ENCODE peak calls at places on chromosomes 13 and 19, in seven cellular contexts. G is SK-N-SH, R is stomach, K is spleen, F is HepG2, N is transverse colon, O is endothelial cell of umbilical vein. B is an unnamed sample.

GRCh38 chr13:72198967-72199601 is 332.1 kb upstream of the DACH1 start:
- DNase-seq in R (no peak), N (no peak), O (no peak), F (peak), G (no peak), K (no peak), B (no peak)

GRCh38 chr13:35812730-35813129 is 318.5 kb downstream of the DCLK1 start:
- DNase-seq in O (no peak), F (no peak), R (no peak), K (no peak), G (no peak), N (no peak), B (no peak)

GRCh38 chr13:34698953-34699352 is 243.1 kb upstream of the NBEA start:
- DNase-seq in G (no peak), O (no peak), K (no peak), N (no peak), F (no peak), R (no peak), B (no peak)

GRCh38 chr19:30448386-30449130 is 76.4 kb downstream of the ZNF536 start:
- DNase-seq in G (no peak), N (no peak), F (no peak), K (peak), R (no peak), O (no peak), B (no peak)

GRCh38 chr13:28489536-28489935 is 5.4 kb downstream of the FLT1 start:
- DNase-seq in K (no peak), R (no peak), G (no peak), N (no peak), F (no peak), O (peak), B (no peak)

GRCh38 chr13:113991191-113991669 is 17.4 kb upstream of the C13orf46 start:
- DNase-seq in O (no peak), R (no peak), F (no peak), K (peak), G (peak), N (no peak), B (peak)

GRCh38 chr13:69619651-69620050 is 488.0 kb upstream of the ATXN8OS start:
- DNase-seq in R (no peak), N (no peak), O (no peak), F (no peak), K (no peak), G (no peak), B (no peak)

GRCh38 chr13:40681341-40682051 is 15.1 kb upstream of the FOXO1 start:
- DNase-seq in F (no peak), O (peak), R (no peak), K (no peak), G (peak), N (no peak), B (no peak)

GRCh38 chr19:7795555-7796161 is 32.6 kb downstream of the CLEC4M start:
- DNase-seq in G (no peak), N (no peak), O (peak), F (no peak), K (no peak), R (no peak), B (no peak)

GRCh38 chr13:63636231-63636993 is 2220.8 kb upstream of the PCDH20 start:
- DNase-seq in K (no peak), N (no peak), F (no peak), R (no peak), G (no peak), O (peak), B (no peak)
- H3K4me3 ChIP-seq in K (peak), N (no peak), F (no peak), R (peak), G (peak), O (no peak), B (no peak)

DNA sequence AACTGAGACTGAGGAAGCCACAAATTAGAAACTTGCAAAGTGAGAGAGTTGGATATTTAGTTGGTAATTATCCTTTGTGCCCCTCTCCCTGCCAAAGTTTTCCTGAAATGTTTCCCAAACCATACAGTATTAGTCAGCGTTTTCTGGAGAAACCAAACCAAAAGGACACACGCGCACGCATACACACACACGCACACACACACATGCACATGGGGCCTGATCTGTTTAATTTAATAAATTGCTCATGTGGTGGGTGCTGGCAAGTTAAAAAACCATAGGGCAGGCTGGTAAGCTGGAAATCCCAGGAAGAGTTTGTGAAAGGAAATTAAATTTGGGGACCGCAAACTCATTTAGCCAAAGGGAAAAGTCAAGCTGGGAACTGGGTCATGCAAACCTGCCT is 11.7 kb upstream of the CYSLTR2 start:
- DNase-seq in R (no peak), G (no peak), N (no peak), K (no peak), F (no peak), O (no peak), B (no peak)
- TF ChIP-seq POLR2AphosphoS5 in R (no peak), G (no peak), N (no peak), K (no peak), F (no peak), O (no peak), B (no peak)

GRCh38 chr19:5828661-5829566 is 10.6 kb downstream of the FUT6 start:
- DNase-seq in K (no peak), R (peak), G (peak), F (no peak), O (peak), N (peak), B (peak)

GRCh38 chr19:5829567-5830315 is 9.8 kb downstream of the FUT6 start:
- DNase-seq in F (no peak), R (no peak), G (no peak), O (no peak), K (no peak), N (no peak), B (no peak)

GRCh38 chr19:5826531-5827341 is 12.8 kb downstream of the FUT6 start:
- DNase-seq in F (peak), G (peak), N (peak), O (no peak), R (peak), K (peak), B (peak)

GRCh38 chr19:5827342-5827890 is 12.1 kb downstream of the FUT6 start:
- DNase-seq in R (no peak), O (no peak), G (no peak), N (no peak), K (no peak), F (no peak), B (no peak)

DNA sequence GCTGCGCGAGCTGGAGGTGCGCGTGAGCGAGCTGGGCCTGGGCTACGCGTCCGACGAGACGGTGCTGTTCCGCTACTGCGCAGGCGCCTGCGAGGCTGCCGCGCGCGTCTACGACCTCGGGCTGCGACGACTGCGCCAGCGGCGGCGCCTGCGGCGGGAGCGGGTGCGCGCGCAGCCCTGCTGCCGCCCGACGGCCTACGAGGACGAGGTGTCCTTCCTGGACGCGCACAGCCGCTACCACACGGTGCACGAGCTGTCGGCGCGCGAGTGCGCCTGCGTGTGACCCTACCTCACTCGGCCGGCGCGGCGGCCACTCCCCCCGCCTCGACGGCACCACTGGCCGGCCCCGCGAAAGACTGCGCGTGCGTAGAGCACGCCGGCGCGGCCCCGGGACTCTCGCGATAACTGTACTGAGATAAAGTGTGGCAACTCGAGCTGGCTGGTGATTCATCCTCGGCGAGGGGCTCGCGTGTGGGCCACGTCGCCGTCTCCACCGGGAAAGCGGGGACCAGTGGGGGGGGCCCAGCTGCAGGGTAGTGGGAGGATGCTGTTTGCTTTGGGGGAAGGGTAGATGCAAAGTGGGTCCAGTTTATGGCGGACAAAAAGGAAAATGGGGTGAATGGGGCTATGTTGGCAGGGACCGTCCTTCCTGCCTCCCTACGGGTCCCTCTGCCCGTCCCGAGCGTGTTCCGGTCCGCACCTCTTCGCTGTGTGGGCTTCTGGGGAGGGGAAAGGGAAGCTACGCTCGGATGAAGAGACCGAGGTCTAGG is 11.4 kb downstream of the FUT6 start:
- DNase-seq in G (peak), O (peak), F (peak), R (peak), N (peak), K (peak), B (peak)
- H3K4me3 ChIP-seq in G (peak), O (no peak), F (peak), R (peak), N (peak), K (peak), B (peak)

DNA sequence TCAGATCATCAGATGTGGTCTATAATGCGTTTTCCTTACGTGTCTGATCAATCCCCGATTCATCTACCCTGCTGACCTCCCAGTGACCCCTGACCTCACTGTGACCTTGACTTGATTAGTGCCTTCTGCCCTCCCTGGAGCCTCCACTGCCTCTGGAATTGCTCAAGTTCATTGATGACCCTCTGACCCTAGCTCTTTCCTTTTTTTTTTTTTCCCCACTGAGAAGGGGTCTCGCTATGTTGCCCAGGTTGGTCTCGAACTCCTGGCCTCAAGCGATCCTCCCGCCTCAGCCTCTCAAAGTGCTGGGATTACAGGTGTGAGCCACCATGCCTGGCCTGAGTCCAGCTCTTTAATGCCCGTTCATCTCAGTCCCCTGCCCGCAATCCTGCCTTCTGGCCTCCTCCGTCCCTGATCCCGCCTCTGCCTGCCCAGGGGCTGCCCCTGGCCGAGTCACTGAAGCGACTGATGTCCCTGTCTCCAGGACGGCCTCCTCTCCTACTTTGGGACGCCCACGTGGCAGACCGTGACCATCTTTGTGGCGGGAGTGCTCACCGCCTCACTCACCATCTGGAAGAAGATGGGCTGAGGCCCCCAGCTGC is 4.0 kb upstream of the FTL start:
- DNase-seq in K (peak), F (peak), O (no peak), N (peak), G (no peak), R (no peak), B (no peak)
- TF ChIP-seq POLR2AphosphoS5 in K (peak), F (no peak), O (no peak), N (no peak), G (no peak), R (no peak), B (no peak)

DNA sequence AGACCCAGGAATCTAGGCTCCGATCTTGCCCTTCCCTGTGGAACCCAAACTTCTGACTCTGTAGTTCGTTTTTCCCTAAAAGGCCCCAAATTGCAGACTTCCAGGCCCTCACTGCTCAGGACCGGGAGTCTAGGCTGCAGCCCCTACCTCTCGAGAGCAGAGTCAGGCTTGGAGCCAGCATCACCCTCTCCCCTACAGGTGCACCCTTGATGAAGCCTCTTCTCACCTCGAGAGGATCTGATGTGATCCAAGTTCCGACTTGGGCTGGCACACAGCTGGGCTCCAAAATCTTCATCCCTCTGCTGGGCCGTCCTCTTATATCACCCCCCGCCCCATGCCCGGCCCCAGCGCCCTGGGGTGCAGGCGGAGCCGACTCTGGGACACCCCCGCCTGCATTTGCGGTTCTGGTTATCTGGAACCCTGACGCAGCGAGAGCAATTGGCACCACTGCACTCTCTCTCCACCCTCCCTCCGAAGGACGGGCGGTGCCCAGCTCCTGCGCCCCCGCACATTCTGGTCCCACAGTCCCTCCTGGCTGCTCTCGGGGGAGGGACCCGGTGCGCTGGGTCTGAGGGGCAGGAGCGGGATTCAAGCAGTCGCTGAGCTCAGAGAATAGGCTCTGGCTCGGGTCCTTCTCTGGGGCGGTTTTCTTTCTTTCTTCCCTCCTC is at the start of gene KLK7:
- DNase-seq in N (no peak), F (no peak), K (no peak), R (no peak), O (no peak), G (no peak), B (peak)
- H3K4me3 ChIP-seq in N (no peak), F (no peak), K (no peak), R (no peak), O (no peak), G (no peak), B (no peak)